ENCODE peak calls at places on chromosomes 6 and 20, in eight cellular contexts. A is PC-3; T is tibial nerve; W is kidney; J is midbrain; E is AG04450; N is mammary epithelial cell; R is activated CD8-positive, alpha-beta memory T cell treated with anti-CD3 and anti-CD28 coated beads for 1 hour. C is an unnamed sample.

GRCh38 chr20:2292711-2293110 is 3.1 kb upstream of the TGM3 start:
- DNase-seq in A (no peak), T (no peak), W (no peak), J (no peak), E (no peak), N (no peak), R (no peak), C (no peak)

GRCh38 chr6:3277851-3278416 is 19.2 kb downstream of the PSMG4 start:
- DNase-seq in A (no peak), T (no peak), W (no peak), J (no peak), E (no peak), N (no peak), R (no peak), C (peak)

GRCh38 chr6:36131517-36132220 is 1.4 kb downstream of the MAPK13 start:
- DNase-seq in A (peak), T (no peak), W (peak), J (no peak), E (peak), N (no peak), R (no peak), C (no peak)

GRCh38 chr6:119865466-119866350 is 516.1 kb upstream of the MAN1A1 start:
- DNase-seq in A (peak), T (no peak), W (no peak), J (no peak), E (no peak), N (peak), R (no peak), C (no peak)

GRCh38 chr6:15259766-15260098 is 13.9 kb downstream of the JARID2 start:
- DNase-seq in A (no peak), T (no peak), W (no peak), J (no peak), E (no peak), N (no peak), R (no peak), C (no peak)

GRCh38 chr6:91242614-91242949 is 655.7 kb upstream of the MAP3K7 start:
- DNase-seq in A (no peak), T (no peak), W (no peak), J (no peak), E (no peak), N (no peak), R (no peak), C (no peak)

GRCh38 chr6:31058128-31058894 is 48.0 kb downstream of the MUC22 start:
- DNase-seq in A (peak), T (no peak), W (no peak), J (peak), E (peak), N (peak), R (no peak), C (no peak)

GRCh38 chr6:62042444-62042843 is 243.6 kb downstream of the KHDRBS2 start:
- DNase-seq in A (no peak), T (no peak), W (no peak), J (peak), E (no peak), N (no peak), R (no peak), C (no peak)

GRCh38 chr6:24403501-24403824 is 727 bp downstream of the MRS2 start:
- DNase-seq in A (no peak), T (no peak), W (no peak), J (no peak), E (no peak), N (peak), R (no peak), C (no peak)

GRCh38 chr6:143125455-143125854 is 64.8 kb downstream of the AIG1 start:
- DNase-seq in A (no peak), T (no peak), W (no peak), J (no peak), E (no peak), N (no peak), R (no peak), C (no peak)

GRCh38 chr6:137494281-137494966 is at the start of gene OLIG3:
- DNase-seq in A (no peak), T (no peak), W (no peak), J (no peak), E (no peak), N (no peak), R (no peak), C (no peak)

GRCh38 chr20:25022680-25023079 is 30.1 kb upstream of the APMAP start:
- DNase-seq in A (peak), T (peak), W (peak), J (no peak), E (no peak), N (peak), R (no peak), C (peak)

GRCh38 chr6:23445157-23445710 is 680.8 kb upstream of the NRSN1 start:
- DNase-seq in A (no peak), T (no peak), W (no peak), J (no peak), E (no peak), N (no peak), R (no peak), C (no peak)

GRCh38 chr6:169571123-169571962 is 130.5 kb downstream of the WDR27 start:
- DNase-seq in A (peak), T (no peak), W (no peak), J (no peak), E (no peak), N (peak), R (no peak), C (peak)

GRCh38 chr6:110415297-110415916 is at the start of gene DDO:
- DNase-seq in A (peak), T (no peak), W (peak), J (peak), E (no peak), N (peak), R (no peak), C (peak)

GRCh38 chr20:38935967-38936407 is 9.8 kb downstream of the FAM83D start:
- DNase-seq in A (no peak), T (no peak), W (no peak), J (no peak), E (no peak), N (peak), R (no peak), C (no peak)

GRCh38 chr20:4090756-4091331 is 75.5 kb upstream of the RNF24 start:
- DNase-seq in A (no peak), T (no peak), W (no peak), J (no peak), E (peak), N (peak), R (no peak), C (no peak)

GRCh38 chr6:105587349-105588115 is 184.7 kb upstream of the PREP start:
- DNase-seq in A (peak), T (no peak), W (no peak), J (no peak), E (no peak), N (peak), R (no peak), C (no peak)

GRCh38 chr6:7528565-7528964 is 12.9 kb upstream of the DSP start:
- DNase-seq in A (no peak), T (no peak), W (no peak), J (no peak), E (no peak), N (peak), R (no peak), C (no peak)

GRCh38 chr6:25899580-25900408 is 25.8 kb upstream of the SLC17A3 start:
- DNase-seq in A (no peak), T (no peak), W (no peak), J (no peak), E (no peak), N (no peak), R (no peak), C (no peak)

GRCh38 chr6:22906091-22906549 is 336.8 kb downstream of the HDGFL1 start:
- DNase-seq in A (peak), T (no peak), W (no peak), J (peak), E (no peak), N (peak), R (no peak), C (no peak)

GRCh38 chr20:18404172-18404571 is 62.7 kb downstream of the DZANK1 start:
- DNase-seq in A (peak), T (no peak), W (no peak), J (no peak), E (no peak), N (peak), R (no peak), C (no peak)

GRCh38 chr6:98833101-98834059 is 994 bp upstream of the POU3F2 start:
- DNase-seq in A (peak), T (no peak), W (peak), J (peak), E (no peak), N (no peak), R (no peak), C (peak)

GRCh38 chr20:41027366-41027765 is 1.3 kb upstream of the TOP1 start:
- DNase-seq in A (no peak), T (no peak), W (no peak), J (no peak), E (no peak), N (no peak), R (no peak), C (no peak)

GRCh38 chr6:30818426-30818841 is 65.9 kb upstream of the DDR1 start:
- DNase-seq in A (peak), T (no peak), W (no peak), J (no peak), E (peak), N (peak), R (no peak), C (peak)

GRCh38 chr6:154345811-154346210 is 10.8 kb downstream of the IPCEF1 start:
- DNase-seq in A (no peak), T (no peak), W (no peak), J (no peak), E (no peak), N (no peak), R (no peak), C (no peak)

GRCh38 chr6:118810420-118811027 is 83.4 kb upstream of the ASF1A start:
- DNase-seq in A (no peak), T (no peak), W (no peak), J (no peak), E (no peak), N (no peak), R (peak), C (no peak)

GRCh38 chr6:152474341-152474740 is 162.8 kb downstream of the SYNE1 start:
- DNase-seq in A (peak), T (no peak), W (no peak), J (no peak), E (no peak), N (peak), R (no peak), C (no peak)

GRCh38 chr6:169008641-169009040 is 245.0 kb downstream of the THBS2 start:
- DNase-seq in A (no peak), T (no peak), W (no peak), J (no peak), E (no peak), N (no peak), R (no peak), C (no peak)

GRCh38 chr6:21188505-21189223 is 404.9 kb upstream of the SOX4 start:
- DNase-seq in A (no peak), T (no peak), W (no peak), J (no peak), E (no peak), N (peak), R (no peak), C (no peak)

GRCh38 chr6:110399219-110400071 is 15.9 kb downstream of the DDO start:
- DNase-seq in A (no peak), T (no peak), W (peak), J (no peak), E (no peak), N (no peak), R (no peak), C (no peak)

GRCh38 chr6:137764464-137764863 is 102.6 kb upstream of the TNFAIP3 start:
- DNase-seq in A (peak), T (no peak), W (no peak), J (no peak), E (no peak), N (peak), R (no peak), C (no peak)

GRCh38 chr6:15299430-15300131 is 53.7 kb downstream of the JARID2 start:
- DNase-seq in A (peak), T (no peak), W (no peak), J (no peak), E (no peak), N (no peak), R (peak), C (no peak)

GRCh38 chr20:43554369-43554768 is 4.5 kb upstream of the SGK2 start:
- DNase-seq in A (no peak), T (no peak), W (no peak), J (no peak), E (no peak), N (no peak), R (no peak), C (no peak)

GRCh38 chr20:3239026-3239866 is at the start of gene SLC4A11:
- DNase-seq in A (peak), T (no peak), W (peak), J (no peak), E (no peak), N (peak), R (no peak), C (no peak)